ENCODE peak calls at places on chromosomes 11 and 22, in seven cellular contexts. D is fibroblast of the aortic adventitia; X is heart left ventricle; H is dorsolateral prefrontal cortex; Q is CD8-positive, alpha-beta T cell; U is AG09309; Y is AG04449. P is an unnamed sample.

GRCh38 chr22:35258144-35258988 is 1.1 kb downstream of the HMGXB4 start:
- DNase-seq in D (peak), X (no peak), H (no peak), Q (no peak), U (no peak), Y (no peak), P (no peak)

GRCh38 chr11:71425851-71426250 is 22.3 kb downstream of the DHCR7 start:
- DNase-seq in D (no peak), X (no peak), H (no peak), Q (no peak), U (no peak), Y (no peak), P (no peak)

GRCh38 chr11:18578975-18579598 is 9.4 kb downstream of the UEVLD start:
- DNase-seq in D (no peak), X (no peak), H (no peak), Q (no peak), U (no peak), Y (no peak), P (no peak)

GRCh38 chr11:5380740-5381342 is 2.8 kb upstream of the OR51M1 start:
- DNase-seq in D (peak), X (no peak), H (peak), Q (no peak), U (no peak), Y (no peak), P (peak)

GRCh38 chr22:26502688-26503561 is 9.3 kb downstream of the TFIP11 start:
- DNase-seq in D (peak), X (no peak), H (no peak), Q (peak), U (no peak), Y (no peak), P (no peak)

GRCh38 chr22:36470162-36470993 is 11.1 kb downstream of the TXN2 start:
- DNase-seq in D (peak), X (peak), H (peak), Q (peak), U (no peak), Y (no peak), P (peak)

GRCh38 chr11:47241740-47242400 is 6.7 kb downstream of the ACP2 start:
- DNase-seq in D (no peak), X (no peak), H (no peak), Q (no peak), U (no peak), Y (no peak), P (no peak)

GRCh38 chr11:121312483-121312882 is 19.9 kb downstream of the SC5D start:
- DNase-seq in D (no peak), X (no peak), H (no peak), Q (no peak), U (no peak), Y (no peak), P (no peak)

GRCh38 chr11:129312741-129313587 is 62.7 kb upstream of the BARX2 start:
- DNase-seq in D (peak), X (no peak), H (peak), Q (no peak), U (no peak), Y (no peak), P (no peak)

GRCh38 chr22:37509026-37509886 is 10.0 kb downstream of the CARD10 start:
- DNase-seq in D (no peak), X (no peak), H (no peak), Q (no peak), U (no peak), Y (no peak), P (no peak)

GRCh38 chr22:49904040-49904369 is 14.2 kb downstream of the ALG12 start:
- DNase-seq in D (no peak), X (no peak), H (peak), Q (no peak), U (no peak), Y (no peak), P (no peak)

GRCh38 chr11:18313985-18314763 is 7.8 kb downstream of the HPS5 start:
- DNase-seq in D (no peak), X (no peak), H (no peak), Q (no peak), U (no peak), Y (no peak), P (no peak)

GRCh38 chr11:45091563-45092392 is 54.7 kb upstream of the PRDM11 start:
- DNase-seq in D (peak), X (no peak), H (no peak), Q (no peak), U (no peak), Y (peak), P (no peak)

GRCh38 chr11:84465040-84465439 is 1162.1 kb downstream of the DLG2 start:
- DNase-seq in D (no peak), X (no peak), H (no peak), Q (no peak), U (peak), Y (no peak), P (no peak)

GRCh38 chr11:117717485-117718314 is 79.3 kb downstream of the DSCAML1 start:
- DNase-seq in D (no peak), X (peak), H (peak), Q (no peak), U (no peak), Y (no peak), P (no peak)

GRCh38 chr11:820655-821512 is 2.2 kb downstream of the PNPLA2 start:
- DNase-seq in D (peak), X (peak), H (peak), Q (no peak), U (no peak), Y (no peak), P (no peak)

GRCh38 chr11:30876228-30876627 is 290.1 kb upstream of the MPPED2 start:
- DNase-seq in D (no peak), X (no peak), H (no peak), Q (no peak), U (no peak), Y (no peak), P (no peak)

GRCh38 chr22:37403267-37403960 is 23.9 kb downstream of the ELFN2 start:
- DNase-seq in D (no peak), X (no peak), H (no peak), Q (no peak), U (no peak), Y (no peak), P (no peak)

GRCh38 chr11:33109242-33109641 is 52.0 kb downstream of the CSTF3 start:
- DNase-seq in D (no peak), X (no peak), H (no peak), Q (no peak), U (no peak), Y (no peak), P (no peak)

GRCh38 chr11:62560566-62561103 is 13.1 kb downstream of the EEF1G start:
- DNase-seq in D (peak), X (peak), H (no peak), Q (peak), U (peak), Y (peak), P (peak)
- TF ChIP-seq CTCF in D (peak), X (peak), H (peak), Q (peak), U (peak), Y (peak), P (peak)

DNA sequence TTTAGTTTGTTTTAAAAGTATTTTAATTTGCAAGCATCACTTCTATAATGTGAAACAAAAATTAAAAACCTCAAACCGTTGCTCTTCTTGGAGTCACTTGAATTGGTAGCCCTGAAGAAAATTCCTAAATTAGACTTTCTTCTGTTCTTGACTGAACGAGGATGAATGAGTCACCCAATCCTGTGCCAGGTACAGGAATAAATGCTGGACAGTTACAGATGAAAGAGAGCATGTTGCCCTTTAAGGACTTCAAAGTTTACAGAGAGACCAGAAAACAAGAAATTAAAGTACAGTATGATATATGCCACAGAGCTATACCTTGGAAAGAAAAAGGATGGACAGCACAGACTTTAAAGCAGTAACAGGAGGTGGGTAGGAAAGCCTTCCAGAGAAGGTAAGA is 41.3 kb upstream of the CXCR5 start:
- DNase-seq in D (peak), X (no peak), H (no peak), Q (no peak), U (no peak), Y (no peak), P (no peak)
- H3K4me3 ChIP-seq in D (no peak), X (no peak), H (no peak), Q (no peak), U (no peak), Y (no peak), P (no peak)

GRCh38 chr11:86978756-86979608 is 23.8 kb upstream of the FZD4 start:
- DNase-seq in D (peak), X (no peak), H (no peak), Q (no peak), U (no peak), Y (no peak), P (peak)
- TF ChIP-seq CTCF in D (peak), X (peak), H (peak), Q (peak), U (peak), Y (peak), P (peak)

DNA sequence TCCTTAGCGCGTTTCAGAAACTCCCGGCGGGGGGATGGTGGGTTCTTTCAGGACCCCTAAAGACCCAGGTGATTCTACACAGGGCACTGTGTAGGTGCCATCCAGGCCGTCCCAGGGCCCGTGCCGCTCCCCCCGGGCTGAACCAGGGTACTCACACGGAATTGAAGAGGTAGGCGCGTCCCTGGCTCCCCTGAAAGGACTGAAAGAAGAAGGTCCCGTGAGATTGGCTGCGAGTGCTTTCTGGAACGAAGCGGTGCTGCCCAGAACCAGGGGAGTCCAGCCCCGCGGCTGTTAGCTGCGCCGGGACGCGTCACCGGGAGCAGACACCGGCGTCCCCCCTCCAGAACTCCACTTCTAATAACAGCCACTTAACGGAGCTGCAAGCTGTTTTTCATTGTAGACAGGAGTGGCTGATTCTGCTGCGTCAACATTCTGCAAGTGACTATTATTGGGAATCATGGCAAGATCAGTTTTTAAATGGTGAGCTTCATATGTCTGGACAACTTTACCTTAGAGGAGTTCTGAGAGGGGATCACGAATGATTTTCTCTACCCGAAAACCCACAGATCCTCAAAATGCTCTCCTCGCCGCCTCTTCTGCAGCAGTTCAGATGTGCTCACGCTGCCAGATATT is 31.8 kb downstream of the YPEL1 start:
- DNase-seq in D (no peak), X (no peak), H (no peak), Q (no peak), U (no peak), Y (no peak), P (no peak)
- H3K4me3 ChIP-seq in D (no peak), X (no peak), H (no peak), Q (no peak), U (no peak), Y (no peak), P (no peak)

GRCh38 chr11:28585007-28585406 is 476.8 kb downstream of the METTL15 start:
- DNase-seq in D (peak), X (no peak), H (no peak), Q (no peak), U (peak), Y (peak), P (peak)

GRCh38 chr11:28581286-28582242 is 473.4 kb downstream of the METTL15 start:
- DNase-seq in D (peak), X (no peak), H (no peak), Q (no peak), U (peak), Y (peak), P (no peak)
- TF ChIP-seq CTCF in D (peak), X (no peak), H (no peak), Q (no peak), U (no peak), Y (no peak), P (peak)

GRCh38 chr11:79375818-79376550 is 64.8 kb downstream of the TENM4 start:
- DNase-seq in D (no peak), X (no peak), H (no peak), Q (no peak), U (no peak), Y (no peak), P (no peak)
- H3K4me3 ChIP-seq in D (no peak), X (no peak), H (no peak), Q (no peak), U (no peak), Y (no peak), P (no peak)

GRCh38 chr22:41525450-41526225 is 18.6 kb downstream of the POLR3H start:
- DNase-seq in D (no peak), X (no peak), H (no peak), Q (no peak), U (no peak), Y (no peak), P (no peak)

GRCh38 chr22:41524283-41524682 is 20.0 kb downstream of the POLR3H start:
- DNase-seq in D (peak), X (peak), H (no peak), Q (no peak), U (no peak), Y (no peak), P (no peak)

GRCh38 chr22:41526226-41526531 is 18.1 kb downstream of the POLR3H start:
- DNase-seq in D (no peak), X (no peak), H (no peak), Q (no peak), U (no peak), Y (no peak), P (no peak)

GRCh38 chr22:41523464-41524221 is 20.6 kb downstream of the POLR3H start:
- DNase-seq in D (peak), X (no peak), H (no peak), Q (no peak), U (no peak), Y (no peak), P (no peak)

DNA sequence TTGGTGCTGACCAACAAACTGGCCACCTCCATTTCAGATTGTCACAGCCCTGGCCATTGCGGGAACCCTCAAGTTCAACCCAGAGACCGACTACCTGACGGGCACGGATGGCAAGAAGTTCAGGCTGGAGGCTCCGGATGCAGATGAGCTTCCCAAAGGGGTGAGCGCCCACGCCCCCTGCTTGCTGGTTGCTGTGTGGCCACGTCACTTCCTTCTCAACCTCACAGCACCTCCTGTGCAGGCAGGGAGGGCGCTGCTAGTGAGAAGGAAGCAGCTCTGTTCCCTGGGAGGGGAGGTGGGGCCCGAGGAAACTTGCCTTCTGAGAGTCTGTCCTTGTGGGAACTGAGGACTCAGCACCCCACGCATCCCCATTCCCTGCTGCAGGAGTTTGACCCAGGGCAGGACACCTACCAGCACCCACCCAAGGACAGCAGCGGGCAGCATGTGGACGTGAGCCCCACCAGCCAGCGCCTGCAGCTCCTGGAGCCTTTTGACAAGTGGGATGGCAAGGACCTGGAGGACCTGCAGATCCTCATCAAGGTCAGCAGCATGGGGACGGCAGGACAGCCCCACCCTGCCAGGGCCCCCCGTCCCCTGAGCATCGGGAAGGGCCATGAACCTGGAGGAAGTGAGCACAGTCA is 19.3 kb downstream of the POLR3H start:
- DNase-seq in D (no peak), X (no peak), H (peak), Q (peak), U (no peak), Y (no peak), P (no peak)
- TF ChIP-seq CTCF in D (no peak), X (no peak), H (no peak), Q (no peak), U (no peak), Y (no peak), P (no peak)

GRCh38 chr22:40182231-40182835 is 4.6 kb downstream of the TNRC6B start:
- DNase-seq in D (peak), X (no peak), H (no peak), Q (no peak), U (no peak), Y (no peak), P (no peak)
- H3K4me3 ChIP-seq in D (no peak), X (no peak), H (no peak), Q (no peak), U (no peak), Y (no peak), P (no peak)

DNA sequence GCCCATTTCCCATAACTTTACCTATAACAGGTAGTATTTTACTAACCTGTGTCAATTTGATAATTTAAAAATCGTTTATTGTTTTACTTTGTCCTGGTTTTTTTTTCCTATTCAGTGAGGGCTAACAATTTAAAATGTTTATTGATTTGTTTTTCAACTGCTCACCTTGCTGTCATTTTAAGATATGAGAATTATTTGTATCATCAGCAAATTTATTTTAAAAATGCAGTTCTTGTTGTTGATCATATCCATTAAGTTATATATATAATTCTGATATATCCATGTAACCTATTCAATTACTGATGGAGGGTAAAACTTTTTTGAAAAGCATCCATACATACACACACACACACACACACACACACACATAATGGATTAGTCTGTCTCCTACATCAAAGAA is 24.8 kb downstream of the RRAS2 start:
- DNase-seq in D (no peak), X (no peak), H (no peak), Q (no peak), U (no peak), Y (no peak), P (no peak)
- TF ChIP-seq CTCF in D (no peak), X (no peak), H (no peak), Q (no peak), U (no peak), Y (no peak), P (no peak)